ENCODE peak calls at places on chromosomes 7 and 10, in six cellular contexts. T is SJSA1, S is transverse colon, D is ovary, R is body of pancreas, E is fibroblast of lung. L is an unnamed sample.
A peak's percentile ranks its signal among the peaks of the same experiment; 100 is the strongest.

GRCh38 chr7:74029094-74029785 is 1.3 kb downstream of the ELN start:
- DNase-seq in T (no peak), S (no peak), D (no peak), R (peak; percentile 55), E (no peak), L (no peak)

GRCh38 chr10:123771877-123772644 is 105.9 kb downstream of the GPR26 start:
- DNase-seq in T (no peak), S (no peak), D (no peak), R (no peak), E (no peak), L (no peak)

GRCh38 chr10:86950349-86950748 is 7.1 kb downstream of the MMRN2 start:
- DNase-seq in T (no peak), S (no peak), D (peak; percentile 4), R (no peak), E (no peak), L (no peak)

GRCh38 chr7:1672851-1673486 is 2.9 kb downstream of the ELFN1 start:
- DNase-seq in T (peak; percentile 37), S (no peak), D (no peak), R (no peak), E (no peak), L (peak; percentile 32)

GRCh38 chr7:879093-879492 is 2.7 kb downstream of the GET4 start:
- DNase-seq in T (no peak), S (no peak), D (no peak), R (peak; percentile 80), E (no peak), L (no peak)

GRCh38 chr7:151232272-151233110 is at the start of gene CHPF2:
- DNase-seq in T (peak; percentile 92), S (peak; percentile 95), D (peak; percentile 94), R (peak; percentile 92), E (peak; percentile 83), L (peak; percentile 95)

GRCh38 chr7:138898255-138898654 is 82.9 kb downstream of the KIAA1549 start:
- DNase-seq in T (no peak), S (no peak), D (no peak), R (no peak), E (no peak), L (no peak)

GRCh38 chr10:51092402-51092801 is 18.1 kb downstream of the PRKG1 start:
- DNase-seq in T (no peak), S (peak; percentile 63), D (peak; percentile 77), R (peak; percentile 67), E (peak; percentile 66), L (peak; percentile 83)

GRCh38 chr7:83271212-83272099 is 108.8 kb upstream of the PCLO start:
- DNase-seq in T (no peak), S (no peak), D (no peak), R (no peak), E (peak; percentile 73), L (no peak)

GRCh38 chr10:13528875-13529713 is at the start of gene BEND7:
- DNase-seq in T (no peak), S (peak; percentile 29), D (peak; percentile 69), R (peak; percentile 48), E (no peak), L (peak; percentile 66)

GRCh38 chr10:13526952-13527863 is 1.6 kb downstream of the BEND7 start:
- DNase-seq in T (no peak), S (no peak), D (no peak), R (no peak), E (peak; percentile 8), L (no peak)

GRCh38 chr10:13527864-13528137 is 1.0 kb downstream of the BEND7 start:
- DNase-seq in T (no peak), S (no peak), D (no peak), R (no peak), E (no peak), L (no peak)

GRCh38 chr10:13529714-13529973 is 830 bp upstream of the BEND7 start:
- DNase-seq in T (no peak), S (no peak), D (no peak), R (no peak), E (no peak), L (no peak)

GRCh38 chr10:13528138-13528874 is 508 bp downstream of the BEND7 start:
- DNase-seq in T (no peak), S (peak; percentile 43), D (peak; percentile 56), R (peak; percentile 38), E (no peak), L (peak; percentile 63)
- H3K4me3 ChIP-seq in T (peak overlapping the region; percentile 54), S (peak overlapping the region; percentile 77), D (peak overlapping the region; percentile 65), R (peak overlapping the region; percentile 65), E (peak overlapping the region; percentile 63), L (peak overlapping the region; percentile 53)

GRCh38 chr10:128267581-128267980 is 141.4 kb upstream of the MKI67 start:
- DNase-seq in T (no peak), S (no peak), D (no peak), R (no peak), E (no peak), L (no peak)
- H3K27me3 ChIP-seq in T (no peaks in the 10 kb centered on the region), S (peaks cover 51% of the 10 kb centered on the region), D (no peaks in the 10 kb centered on the region), R (no peaks in the 10 kb centered on the region), E (no peaks in the 10 kb centered on the region), L (peaks cover 4% of the 10 kb centered on the region)

DNA sequence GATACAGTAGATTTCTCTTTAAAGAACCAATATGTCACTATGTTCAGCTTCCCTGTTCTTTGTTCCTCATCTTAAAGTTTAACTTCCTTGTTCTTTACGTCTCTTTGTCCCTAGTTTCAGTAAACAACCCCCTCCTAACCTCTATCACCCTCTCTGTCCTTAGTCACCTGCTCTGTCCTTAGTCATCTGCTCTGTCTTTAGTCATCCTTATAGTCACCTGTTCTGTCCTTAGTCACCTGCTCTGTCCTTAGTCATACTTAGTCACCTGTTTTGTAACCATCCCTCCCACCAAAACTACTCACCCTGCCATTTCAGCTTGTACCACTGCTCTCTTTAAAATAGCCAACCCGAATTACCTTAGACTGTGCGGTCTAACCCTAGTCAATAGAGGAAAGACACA is 144.5 kb upstream of the TMEM106B start:
- DNase-seq in T (no peak), S (no peak), D (no peak), R (no peak), E (no peak), L (no peak)
- H3K4me1 ChIP-seq in T (no peaks in the 10 kb centered on the region), S (no peaks in the 10 kb centered on the region), D (no peaks in the 10 kb centered on the region), R (no peaks in the 10 kb centered on the region), E (no peaks in the 10 kb centered on the region), L (no peaks in the 10 kb centered on the region)

GRCh38 chr10:69320521-69320920 is 42.2 kb downstream of the HK1 start:
- DNase-seq in T (no peak), S (no peak), D (no peak), R (no peak), E (no peak), L (no peak)
- H3K4me3 ChIP-seq in T (no peak overlapping the region), S (no peak overlapping the region), D (no peak overlapping the region), R (no peak overlapping the region), E (no peak overlapping the region), L (no peak overlapping the region)

DNA sequence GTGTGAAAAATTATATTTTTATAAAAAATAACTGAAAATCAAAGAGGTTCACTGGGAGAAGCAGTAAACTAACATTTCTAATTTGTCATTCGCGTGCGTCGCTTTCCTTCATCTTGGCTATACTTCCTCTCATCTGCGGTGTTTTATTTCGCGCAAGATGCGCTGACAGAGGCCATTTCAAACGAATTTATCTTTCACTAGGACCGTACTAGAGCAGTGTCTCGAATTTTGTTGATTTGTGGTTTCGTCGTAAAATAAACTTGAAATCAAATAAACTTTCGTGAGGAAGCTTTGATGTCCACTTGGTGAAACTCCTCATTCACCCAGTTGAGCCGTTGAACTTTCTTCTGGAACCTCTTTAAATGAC is 163.7 kb upstream of the PPP1R3A start:
- DNase-seq in T (no peak), S (no peak), D (no peak), R (no peak), E (no peak), L (no peak)
- H3K27me3 ChIP-seq in T (peaks cover 71% of the 10 kb centered on the region), S (peaks cover 44% of the 10 kb centered on the region), D (no peaks in the 10 kb centered on the region), R (no peaks in the 10 kb centered on the region), E (peaks cover 21% of the 10 kb centered on the region), L (no peaks in the 10 kb centered on the region)

GRCh38 chr10:113132651-113133088 is 182.6 kb downstream of the TCF7L2 start:
- DNase-seq in T (no peak), S (no peak), D (no peak), R (peak; percentile 46), E (peak; percentile 71), L (no peak)

GRCh38 chr10:113129117-113129516 is 179.1 kb downstream of the TCF7L2 start:
- DNase-seq in T (no peak), S (no peak), D (no peak), R (no peak), E (no peak), L (no peak)

GRCh38 chr10:113133497-113133896 is 183.4 kb downstream of the TCF7L2 start:
- DNase-seq in T (no peak), S (no peak), D (no peak), R (no peak), E (peak; percentile 61), L (no peak)

GRCh38 chr10:113128450-113129105 is 178.5 kb downstream of the TCF7L2 start:
- DNase-seq in T (no peak), S (no peak), D (no peak), R (no peak), E (no peak), L (no peak)

DNA sequence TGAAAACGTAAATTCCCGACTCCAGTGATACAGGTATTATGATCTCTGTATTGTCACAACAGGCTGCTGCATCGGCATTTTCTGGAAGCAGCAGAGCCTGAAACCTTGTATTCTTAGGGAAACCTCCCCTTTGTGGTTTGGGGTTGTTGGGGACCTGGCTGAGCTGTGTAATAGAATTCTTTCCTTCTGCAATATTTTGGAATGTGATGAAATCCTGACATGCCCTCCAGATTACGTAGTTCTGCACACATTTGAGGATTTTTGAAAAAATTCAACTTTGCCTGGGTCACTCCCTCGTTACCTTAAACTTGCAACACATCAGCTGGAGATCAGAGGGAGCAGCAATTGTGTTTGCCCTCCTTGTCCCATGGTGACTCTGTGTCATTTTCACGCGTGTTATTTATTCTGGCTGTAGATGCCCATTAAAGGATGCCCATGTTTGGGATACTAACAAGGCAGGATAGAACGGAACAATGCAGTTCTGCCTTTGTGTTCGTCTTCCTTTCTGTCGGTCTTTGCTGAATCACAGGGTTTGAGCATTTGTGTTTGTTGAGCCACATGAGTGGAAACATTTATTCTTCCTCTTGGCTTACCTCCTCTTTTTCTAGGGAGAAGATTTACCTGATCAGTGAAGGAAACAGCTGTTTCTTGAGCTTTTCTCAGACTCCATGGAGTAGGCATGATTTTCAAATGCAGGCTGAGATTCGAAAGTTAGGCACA is 181.7 kb downstream of the TCF7L2 start:
- DNase-seq in T (no peak), S (no peak), D (no peak), R (no peak), E (peak; percentile 90), L (no peak)
- H3K4me1 ChIP-seq in T (peaks cover 57% of the 10 kb centered on the region), S (peaks cover 4% of the 10 kb centered on the region), D (peaks cover 19% of the 10 kb centered on the region), R (peaks cover 17% of the 10 kb centered on the region), E (peaks cover 12% of the 10 kb centered on the region), L (no peaks in the 10 kb centered on the region)

L was measured in right lobe of liver.